ENCODE peak calls at places on chromosomes 11 and 22, in ten cellular contexts. R is A673; H is OCI-LY7; A is fibroblast of pulmonary artery; P is AG09309; J is lower leg skin; E is kidney epithelial cell; F is CD8-positive, alpha-beta memory T cell; T is dorsolateral prefrontal cortex; N is endothelial cell of umbilical vein. U is an unnamed sample.

GRCh38 chr11:85815186-85815911 is 4.4 kb upstream of the SYTL2 start:
- DNase-seq in T (no peak), P (no peak), R (no peak), N (no peak), A (peak), E (no peak), F (no peak), J (no peak), H (no peak), U (no peak)

GRCh38 chr11:78205256-78205655 is 16.5 kb downstream of the USP35 start:
- DNase-seq in A (no peak), N (no peak), P (no peak), R (no peak), J (no peak), E (no peak), H (no peak), F (no peak), T (no peak), U (no peak)

GRCh38 chr11:64287676-64288352 is 2.2 kb downstream of the GPR137 start:
- DNase-seq in H (no peak), N (no peak), A (no peak), J (no peak), P (no peak), E (no peak), R (no peak), F (no peak), T (no peak), U (no peak)

GRCh38 chr11:74397531-74398243 is 546 bp downstream of the PGM2L1 start:
- DNase-seq in H (peak), T (no peak), F (peak), P (no peak), J (peak), A (no peak), N (peak), R (peak), E (no peak), U (peak)

GRCh38 chr11:107849791-107850190 is 8.8 kb downstream of the SLC35F2 start:
- DNase-seq in N (no peak), T (no peak), H (no peak), R (no peak), A (no peak), E (no peak), P (no peak), J (peak), F (no peak), U (no peak)

GRCh38 chr22:32932176-32932575 is 126.0 kb downstream of the SYN3 start:
- DNase-seq in P (no peak), E (peak), R (no peak), T (no peak), N (no peak), F (no peak), J (no peak), H (no peak), A (peak), U (no peak)

GRCh38 chr11:85827768-85828639 is 17.1 kb upstream of the SYTL2 start:
- DNase-seq in P (peak), J (no peak), F (peak), E (peak), R (peak), H (no peak), T (no peak), A (peak), N (peak), U (no peak)

GRCh38 chr11:130762342-130763037 is 153.8 kb downstream of the SNX19 start:
- DNase-seq in H (no peak), T (no peak), N (no peak), J (no peak), F (no peak), A (no peak), R (no peak), E (no peak), P (no peak), U (no peak)

GRCh38 chr11:81644239-81644840 is 1089.3 kb downstream of the FAM181B start:
- DNase-seq in P (peak), N (peak), J (no peak), F (no peak), T (no peak), H (peak), E (peak), A (peak), R (peak), U (no peak)

GRCh38 chr11:7573558-7574296 is 59.9 kb downstream of the PPFIBP2 start:
- DNase-seq in T (no peak), J (no peak), P (no peak), H (no peak), A (no peak), N (no peak), R (no peak), E (no peak), F (no peak), U (no peak)

GRCh38 chr22:20298110-20298802 is 21.6 kb downstream of the DGCR6L start:
- DNase-seq in J (no peak), R (no peak), F (no peak), T (no peak), N (no peak), P (no peak), E (no peak), A (no peak), H (no peak), U (no peak)

GRCh38 chr11:85826096-85826855 is 15.3 kb upstream of the SYTL2 start:
- DNase-seq in J (no peak), A (peak), H (peak), T (peak), E (no peak), F (no peak), P (no peak), R (peak), N (peak), U (no peak)

GRCh38 chr11:108115495-108116140 is 5.7 kb upstream of the ACAT1 start:
- DNase-seq in R (peak), N (peak), F (no peak), H (peak), A (peak), T (peak), P (peak), E (peak), J (peak), U (peak)

GRCh38 chr11:100190395-100190794 is 496.7 kb upstream of the ARHGAP42 start:
- DNase-seq in E (no peak), P (no peak), F (no peak), H (no peak), R (no peak), J (no peak), N (no peak), A (no peak), T (no peak), U (no peak)

GRCh38 chr22:17217179-17217578 is 2.1 kb downstream of the ADA2 start:
- DNase-seq in P (no peak), A (no peak), T (no peak), J (no peak), H (peak), R (peak), N (no peak), F (no peak), E (no peak), U (no peak)

GRCh38 chr22:20316844-20317401 is 2.9 kb downstream of the DGCR6L start:
- DNase-seq in P (no peak), T (peak), F (peak), E (no peak), A (no peak), J (peak), N (no peak), H (no peak), R (no peak), U (peak)

GRCh38 chr11:47534707-47535251 is 18.2 kb downstream of the CELF1 start:
- DNase-seq in F (no peak), J (no peak), P (no peak), A (no peak), R (peak), E (no peak), T (no peak), N (no peak), H (no peak), U (no peak)

GRCh38 chr22:20951932-20952380 is 15.1 kb upstream of the AIFM3 start:
- DNase-seq in E (no peak), A (no peak), N (no peak), H (no peak), T (no peak), J (no peak), R (no peak), P (no peak), F (no peak), U (no peak)

GRCh38 chr11:47259178-47259977 is 1.6 kb downstream of the NR1H3 start:
- DNase-seq in A (peak), F (peak), R (peak), T (no peak), H (peak), J (no peak), E (no peak), P (no peak), N (peak), U (no peak)

GRCh38 chr22:38111941-38112355 is 1.5 kb upstream of the BAIAP2L2 start:
- DNase-seq in H (no peak), T (no peak), E (no peak), J (no peak), A (no peak), R (no peak), F (peak), N (no peak), P (no peak), U (no peak)

GRCh38 chr22:25702046-25702445 is 39.9 kb upstream of the MYO18B start:
- DNase-seq in H (peak), F (no peak), J (no peak), R (peak), N (peak), E (peak), A (peak), P (no peak), T (no peak), U (no peak)

GRCh38 chr11:83361831-83362230 is 75.7 kb upstream of the CCDC90B start:
- DNase-seq in T (no peak), F (no peak), N (no peak), E (no peak), A (no peak), H (no peak), P (no peak), J (no peak), R (no peak), U (no peak)

GRCh38 chr11:33454264-33454663 is 197.1 kb downstream of the HIPK3 start:
- DNase-seq in P (no peak), E (no peak), J (no peak), H (no peak), A (no peak), R (no peak), N (no peak), T (no peak), F (no peak), U (no peak)

GRCh38 chr11:1092919-1093318 is 18.2 kb downstream of the MUC2 start:
- DNase-seq in R (no peak), J (no peak), H (no peak), E (no peak), A (no peak), N (no peak), T (no peak), P (no peak), F (no peak), U (no peak)

GRCh38 chr22:28034145-28034759 is 115.2 kb upstream of the PITPNB start:
- DNase-seq in E (no peak), R (no peak), P (no peak), H (no peak), N (no peak), T (no peak), A (no peak), J (no peak), F (no peak), U (peak)

GRCh38 chr22:28030442-28030841 is 111.4 kb upstream of the PITPNB start:
- DNase-seq in H (no peak), A (no peak), R (no peak), F (no peak), N (peak), T (no peak), P (no peak), J (no peak), E (no peak), U (no peak)

GRCh38 chr22:28031383-28031922 is 112.4 kb upstream of the PITPNB start:
- DNase-seq in N (no peak), T (no peak), H (no peak), F (no peak), A (no peak), P (no peak), E (no peak), R (no peak), J (no peak), U (peak)

GRCh38 chr22:28034760-28035401 is 115.8 kb upstream of the PITPNB start:
- DNase-seq in J (peak), E (no peak), F (no peak), P (no peak), R (peak), A (peak), N (peak), H (no peak), T (peak), U (peak)

DNA sequence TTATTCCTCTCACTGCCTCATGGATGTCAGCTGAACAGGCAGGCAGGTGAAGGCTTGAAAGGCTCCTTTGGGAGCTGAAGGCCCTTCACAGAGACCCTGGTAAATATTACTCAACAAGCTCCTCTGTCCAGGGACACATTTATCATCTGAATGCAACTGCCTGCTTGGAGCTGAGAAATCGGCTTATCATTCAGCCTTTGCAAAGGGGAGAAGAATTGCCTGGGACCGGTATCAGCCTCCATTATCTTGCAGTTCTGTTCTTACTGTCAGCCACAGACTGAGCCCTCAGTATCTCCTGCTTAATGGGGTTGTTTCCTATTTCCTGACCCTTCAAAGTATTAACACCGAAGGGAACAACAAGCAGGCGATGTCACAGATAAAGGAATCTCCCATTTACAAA is 113.8 kb upstream of the PITPNB start:
- DNase-seq in N (peak), R (no peak), T (no peak), F (no peak), A (no peak), J (no peak), H (no peak), P (no peak), E (no peak), U (no peak)
- H3K4me3 ChIP-seq in N (no peak), R (no peak), T (no peak), F (no peak), A (no peak), J (no peak), H (no peak), P (no peak), E (no peak), U (no peak)

DNA sequence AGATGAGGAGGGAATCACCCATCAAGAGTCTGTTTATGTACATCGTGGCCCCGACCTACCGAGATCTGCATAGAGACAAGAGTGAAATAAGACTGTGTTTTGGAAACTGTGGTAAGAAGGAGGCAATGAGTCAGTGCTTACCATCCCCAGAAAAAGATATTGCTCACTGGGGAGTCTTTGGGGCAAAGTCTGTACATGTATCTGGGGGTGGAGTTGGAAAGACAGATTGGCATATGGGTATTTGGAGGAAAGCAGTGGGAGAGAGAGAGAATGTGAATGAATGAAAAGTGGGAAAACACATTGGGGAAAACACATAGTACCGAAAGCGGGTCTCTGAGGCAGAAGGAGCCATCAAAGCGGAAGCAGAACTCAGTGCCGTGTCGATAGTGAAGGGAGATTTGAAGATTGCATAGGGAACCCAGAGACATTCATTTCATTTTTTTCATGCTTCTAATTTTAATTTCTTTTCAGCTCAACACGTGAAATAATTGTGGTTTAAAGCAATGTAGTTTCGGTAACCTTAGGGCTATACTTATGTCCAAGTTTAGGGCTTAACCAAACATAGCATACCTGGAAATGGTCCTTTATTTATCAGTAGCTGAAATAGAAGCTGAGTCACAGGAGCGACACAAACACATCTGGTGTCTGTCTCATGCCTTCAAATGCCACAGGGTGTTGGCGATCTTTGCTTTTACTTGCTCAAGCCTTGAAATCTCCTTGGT is 98.6 kb upstream of the CD44 start:
- DNase-seq in H (no peak), J (no peak), N (no peak), E (no peak), A (peak), T (no peak), F (peak), P (no peak), R (no peak), U (no peak)
- H3K4me3 ChIP-seq in H (no peak), J (no peak), N (no peak), E (no peak), A (no peak), T (no peak), F (peak), P (no peak), R (no peak), U (no peak)

GRCh38 chr11:69985331-69985653 is 92.8 kb upstream of the ANO1 start:
- DNase-seq in J (no peak), F (no peak), T (no peak), A (no peak), E (no peak), P (no peak), N (no peak), H (no peak), R (no peak), U (no peak)
- H3K4me3 ChIP-seq in J (no peak), F (no peak), T (peak), A (no peak), E (no peak), P (no peak), N (no peak), H (no peak), R (no peak), U (peak)

DNA sequence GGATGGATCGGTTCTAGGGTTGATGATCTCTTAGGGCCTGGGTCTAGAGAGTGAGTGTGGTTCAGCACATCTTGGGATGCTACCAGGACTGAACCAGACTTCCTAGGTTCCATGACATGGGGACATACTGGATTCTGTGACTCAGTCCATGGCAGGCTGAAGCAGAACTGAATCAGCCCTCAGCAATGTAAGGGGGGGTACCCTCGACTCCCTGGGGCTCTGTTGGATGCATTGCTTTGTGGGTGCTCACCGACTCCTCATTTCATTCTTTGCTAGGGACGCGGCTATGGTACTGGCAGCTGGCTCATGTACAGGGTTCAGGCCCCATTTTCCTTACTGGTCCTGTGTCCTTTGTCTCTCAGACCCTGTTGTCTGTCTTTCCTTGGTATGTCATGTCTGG is 733 bp upstream of the GRAMD1B start:
- DNase-seq in R (no peak), T (no peak), N (no peak), F (no peak), P (peak), H (no peak), E (no peak), J (peak), A (no peak), U (no peak)
- H3K4me3 ChIP-seq in R (peak), T (no peak), N (no peak), F (peak), P (no peak), H (no peak), E (no peak), J (no peak), A (peak), U (no peak)

GRCh38 chr11:119905162-119905561 is 176.2 kb upstream of the NECTIN1 start:
- DNase-seq in J (no peak), A (no peak), N (no peak), T (no peak), F (no peak), R (no peak), P (no peak), E (no peak), H (no peak), U (no peak)
- H3K4me3 ChIP-seq in J (no peak), A (no peak), N (no peak), T (no peak), F (no peak), R (no peak), P (no peak), E (no peak), H (no peak), U (no peak)

GRCh38 chr11:134032031-134032430 is 36.8 kb upstream of the JAM3 start:
- DNase-seq in E (no peak), J (no peak), F (no peak), P (no peak), N (no peak), T (no peak), H (no peak), A (no peak), R (no peak), U (no peak)

GRCh38 chr11:134033696-134034491 is 35.0 kb upstream of the JAM3 start:
- DNase-seq in F (peak), J (peak), R (peak), P (peak), H (no peak), T (peak), E (peak), A (peak), N (peak), U (no peak)

GRCh38 chr11:134033276-134033675 is 35.6 kb upstream of the JAM3 start:
- DNase-seq in R (no peak), N (no peak), J (no peak), E (no peak), P (no peak), T (no peak), F (peak), H (no peak), A (no peak), U (no peak)

GRCh38 chr11:134030853-134031252 is 38.0 kb upstream of the JAM3 start:
- DNase-seq in J (no peak), N (no peak), P (no peak), A (no peak), H (no peak), R (no peak), F (no peak), T (no peak), E (no peak), U (no peak)

GRCh38 chr11:134032501-134033091 is 36.3 kb upstream of the JAM3 start:
- DNase-seq in J (no peak), A (no peak), T (peak), P (no peak), E (no peak), N (no peak), F (peak), R (peak), H (no peak), U (no peak)
- H3K4me3 ChIP-seq in J (no peak), A (no peak), T (peak), P (no peak), E (no peak), N (no peak), F (no peak), R (no peak), H (no peak), U (no peak)

GRCh38 chr11:117222991-117223740 is 8.7 kb downstream of the PCSK7 start:
- DNase-seq in T (no peak), H (no peak), E (no peak), N (no peak), J (peak), A (no peak), P (no peak), F (no peak), R (no peak), U (no peak)
- H3K4me3 ChIP-seq in T (no peak), H (no peak), E (no peak), N (no peak), J (no peak), A (no peak), P (no peak), F (no peak), R (no peak), U (no peak)

GRCh38 chr11:27976262-27976661 is 131.7 kb downstream of the KIF18A start:
- DNase-seq in F (no peak), H (no peak), N (no peak), P (peak), A (peak), R (no peak), T (no peak), E (no peak), J (no peak), U (no peak)
- H3K4me3 ChIP-seq in F (no peak), H (no peak), N (no peak), P (no peak), A (no peak), R (no peak), T (no peak), E (no peak), J (no peak), U (no peak)

U was measured in vagina.